ENCODE peak calls at places on chromosomes 2 and 18, in eight cellular contexts. One of them, this sample, is unnamed.

GRCh38 chr2:219274392-219274921 is 4.7 kb upstream of the DNAJB2 start:
- DNase-seq in iPS-NIHi11: peak; percentile 73
- DNase-seq in uterus: no peak
- DNase-seq in naive thymus-derived CD8-positive, alpha-beta T cell: no peak
- DNase-seq in NCI-H1092 treated with DMSO at 0.1 percent for 48 hours: no peak
- DNase-seq in KG1: no peak
- DNase-seq in kidney glomerular epithelial cell: peak; percentile 92
- DNase-seq in anterior cingulate cortex: no peak
- DNase-seq in this sample: no peak

GRCh38 chr18:37218022-37218590 is 347.5 kb downstream of the CELF4 start:
- DNase-seq in NCI-H1092 treated with DMSO at 0.1 percent for 48 hours: no peak
- DNase-seq in kidney glomerular epithelial cell: no peak
- DNase-seq in KG1: no peak
- DNase-seq in anterior cingulate cortex: no peak
- DNase-seq in uterus: no peak
- DNase-seq in iPS-NIHi11: peak; percentile 33
- DNase-seq in naive thymus-derived CD8-positive, alpha-beta T cell: no peak
- DNase-seq in this sample: no peak

GRCh38 chr18:54223568-54224241 is 764 bp downstream of the MBD2 start:
- DNase-seq in KG1: no peak
- DNase-seq in anterior cingulate cortex: no peak
- DNase-seq in NCI-H1092 treated with DMSO at 0.1 percent for 48 hours: peak; percentile 59
- DNase-seq in kidney glomerular epithelial cell: peak; percentile 83
- DNase-seq in iPS-NIHi11: peak; percentile 37
- DNase-seq in uterus: peak; percentile 65
- DNase-seq in naive thymus-derived CD8-positive, alpha-beta T cell: peak; percentile 66
- DNase-seq in this sample: peak; percentile 32

GRCh38 chr18:11607897-11608296 is 1.5 kb upstream of the SLC35G4 start:
- DNase-seq in naive thymus-derived CD8-positive, alpha-beta T cell: no peak
- DNase-seq in anterior cingulate cortex: no peak
- DNase-seq in uterus: no peak
- DNase-seq in NCI-H1092 treated with DMSO at 0.1 percent for 48 hours: no peak
- DNase-seq in iPS-NIHi11: no peak
- DNase-seq in KG1: no peak
- DNase-seq in kidney glomerular epithelial cell: no peak
- DNase-seq in this sample: no peak

GRCh38 chr18:3401669-3402620 is 48.0 kb upstream of the TGIF1 start:
- DNase-seq in NCI-H1092 treated with DMSO at 0.1 percent for 48 hours: no peak
- DNase-seq in KG1: no peak
- DNase-seq in uterus: no peak
- DNase-seq in kidney glomerular epithelial cell: no peak
- DNase-seq in anterior cingulate cortex: no peak
- DNase-seq in naive thymus-derived CD8-positive, alpha-beta T cell: no peak
- DNase-seq in iPS-NIHi11: no peak
- DNase-seq in this sample: no peak

GRCh38 chr2:241619602-241620418 is 17.1 kb downstream of the THAP4 start:
- DNase-seq in naive thymus-derived CD8-positive, alpha-beta T cell: no peak
- DNase-seq in uterus: no peak
- DNase-seq in KG1: no peak
- DNase-seq in anterior cingulate cortex: no peak
- DNase-seq in NCI-H1092 treated with DMSO at 0.1 percent for 48 hours: no peak
- DNase-seq in iPS-NIHi11: no peak
- DNase-seq in kidney glomerular epithelial cell: no peak
- DNase-seq in this sample: no peak

GRCh38 chr2:201926071-201926470 is 107.6 kb upstream of the FZD7 start:
- DNase-seq in anterior cingulate cortex: no peak
- DNase-seq in iPS-NIHi11: no peak
- DNase-seq in uterus: no peak
- DNase-seq in KG1: no peak
- DNase-seq in NCI-H1092 treated with DMSO at 0.1 percent for 48 hours: no peak
- DNase-seq in kidney glomerular epithelial cell: no peak
- DNase-seq in naive thymus-derived CD8-positive, alpha-beta T cell: no peak
- DNase-seq in this sample: no peak

GRCh38 chr2:26453421-26454329 is 24.2 kb downstream of the OTOF start:
- DNase-seq in kidney glomerular epithelial cell: no peak
- DNase-seq in uterus: no peak
- DNase-seq in naive thymus-derived CD8-positive, alpha-beta T cell: peak; percentile 57
- DNase-seq in KG1: no peak
- DNase-seq in iPS-NIHi11: no peak
- DNase-seq in NCI-H1092 treated with DMSO at 0.1 percent for 48 hours: no peak
- DNase-seq in anterior cingulate cortex: no peak
- DNase-seq in this sample: no peak

GRCh38 chr2:101733257-101733993 is 35.9 kb downstream of the MAP4K4 start:
- DNase-seq in uterus: no peak
- DNase-seq in kidney glomerular epithelial cell: no peak
- DNase-seq in anterior cingulate cortex: no peak
- DNase-seq in NCI-H1092 treated with DMSO at 0.1 percent for 48 hours: no peak
- DNase-seq in iPS-NIHi11: no peak
- DNase-seq in KG1: no peak
- DNase-seq in naive thymus-derived CD8-positive, alpha-beta T cell: no peak
- DNase-seq in this sample: no peak

GRCh38 chr2:121903037-121903689 is 147.7 kb downstream of the TSN start:
- DNase-seq in NCI-H1092 treated with DMSO at 0.1 percent for 48 hours: peak; percentile 15
- DNase-seq in iPS-NIHi11: peak; percentile 38
- DNase-seq in kidney glomerular epithelial cell: no peak
- DNase-seq in uterus: no peak
- DNase-seq in anterior cingulate cortex: no peak
- DNase-seq in naive thymus-derived CD8-positive, alpha-beta T cell: no peak
- DNase-seq in KG1: no peak
- DNase-seq in this sample: no peak

GRCh38 chr2:27502149-27502548 is 5.5 kb downstream of the GCKR start:
- DNase-seq in NCI-H1092 treated with DMSO at 0.1 percent for 48 hours: no peak
- DNase-seq in kidney glomerular epithelial cell: no peak
- DNase-seq in KG1: no peak
- DNase-seq in anterior cingulate cortex: no peak
- DNase-seq in uterus: no peak
- DNase-seq in iPS-NIHi11: no peak
- DNase-seq in naive thymus-derived CD8-positive, alpha-beta T cell: no peak
- DNase-seq in this sample: no peak

GRCh38 chr18:7157760-7158159 is 40.2 kb upstream of the LAMA1 start:
- DNase-seq in anterior cingulate cortex: no peak
- DNase-seq in iPS-NIHi11: no peak
- DNase-seq in KG1: no peak
- DNase-seq in NCI-H1092 treated with DMSO at 0.1 percent for 48 hours: no peak
- DNase-seq in kidney glomerular epithelial cell: no peak
- DNase-seq in uterus: no peak
- DNase-seq in naive thymus-derived CD8-positive, alpha-beta T cell: no peak
- DNase-seq in this sample: no peak

This sample was measured in effector CD4-positive, alpha-beta T cell.